ENCODE peak calls at places on chromosomes 7 and 10, in four cellular contexts. N is tibial nerve, J is A549, I is SK-N-SH. C is an unnamed sample.

GRCh38 chr7:68176974-68177373 is 1180.3 kb downstream of the TYW1 start:
- DNase-seq in N (peak), J (peak), I (peak), C (peak)

GRCh38 chr10:106082865-106083264 is 1081.6 kb downstream of the SORCS1 start:
- DNase-seq in N (no peak), J (no peak), I (no peak), C (no peak)

GRCh38 chr7:54985405-54986360 is 33.1 kb upstream of the EGFR start:
- DNase-seq in N (no peak), J (peak), I (no peak), C (no peak)

GRCh38 chr7:137670521-137671064 is 176.2 kb downstream of the DGKI start:
- DNase-seq in N (no peak), J (no peak), I (peak), C (no peak)

GRCh38 chr7:132915652-132916051 is 166.2 kb downstream of the CHCHD3 start:
- DNase-seq in N (no peak), J (no peak), I (no peak), C (no peak)

GRCh38 chr10:121926669-121927360 is 1.0 kb downstream of the ATE1 start:
- DNase-seq in N (no peak), J (peak), I (no peak), C (no peak)

GRCh38 chr10:28996345-28996744 is 292.5 kb upstream of the LYZL1 start:
- DNase-seq in N (no peak), J (no peak), I (no peak), C (no peak)

GRCh38 chr7:37225255-37226012 is 223.2 kb downstream of the ELMO1 start:
- DNase-seq in N (no peak), J (no peak), I (no peak), C (no peak)

GRCh38 chr7:13832346-13832745 is 157.1 kb downstream of the ETV1 start:
- DNase-seq in N (no peak), J (no peak), I (no peak), C (no peak)

DNA sequence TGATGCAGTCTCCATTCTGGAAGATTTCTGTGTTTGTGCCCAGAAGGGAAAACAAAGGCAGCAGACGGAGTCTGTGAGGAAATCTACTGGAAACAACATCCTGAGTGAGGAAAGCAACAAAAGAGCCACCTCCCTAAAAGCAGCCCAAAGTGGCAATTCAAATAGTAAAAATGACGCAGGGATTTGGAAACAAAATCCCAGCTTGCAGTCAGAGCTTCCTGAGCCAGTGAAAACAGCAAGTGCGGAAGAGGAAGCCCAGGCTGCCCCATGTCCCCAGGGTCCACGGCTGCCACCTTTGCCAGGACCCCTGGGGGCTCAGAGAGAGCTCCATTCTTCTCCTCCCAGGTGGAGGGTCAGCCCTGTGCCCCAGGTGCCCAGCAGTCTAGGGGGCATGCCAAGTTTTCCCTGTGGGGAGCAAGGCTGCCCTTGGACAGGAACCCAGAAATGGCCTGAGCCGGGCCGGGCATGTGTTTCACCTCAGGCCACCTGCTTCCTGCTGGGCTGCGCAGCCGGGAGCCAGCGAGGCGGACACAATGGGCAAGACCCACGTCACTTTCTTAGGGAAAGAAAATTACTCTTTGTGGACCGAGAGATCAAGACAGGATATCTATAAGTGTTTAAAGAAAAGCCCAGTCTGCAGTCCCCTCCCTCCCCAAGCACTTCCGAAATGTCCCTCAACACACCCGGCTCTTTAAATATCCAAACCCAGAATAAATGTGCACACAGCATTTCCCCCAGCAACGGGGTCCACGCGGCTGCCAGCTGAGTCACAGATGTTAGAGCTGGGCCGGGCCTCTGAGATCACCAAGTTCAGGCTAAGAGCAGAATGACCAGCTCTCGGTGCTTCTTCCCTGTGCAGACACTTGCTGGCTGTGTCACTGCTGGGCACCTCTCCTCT is 231.1 kb downstream of the ARHGAP12 start:
- DNase-seq in N (peak), J (no peak), I (peak), C (no peak)
- TF ChIP-seq EP300 in N (peak), J (no peak), I (no peak), C (no peak)

GRCh38 chr7:47538846-47539311 is 43.0 kb downstream of the TNS3 start:
- DNase-seq in N (no peak), J (no peak), I (no peak), C (no peak)
- TF ChIP-seq EP300 in N (no peak), J (no peak), I (no peak), C (no peak)

DNA sequence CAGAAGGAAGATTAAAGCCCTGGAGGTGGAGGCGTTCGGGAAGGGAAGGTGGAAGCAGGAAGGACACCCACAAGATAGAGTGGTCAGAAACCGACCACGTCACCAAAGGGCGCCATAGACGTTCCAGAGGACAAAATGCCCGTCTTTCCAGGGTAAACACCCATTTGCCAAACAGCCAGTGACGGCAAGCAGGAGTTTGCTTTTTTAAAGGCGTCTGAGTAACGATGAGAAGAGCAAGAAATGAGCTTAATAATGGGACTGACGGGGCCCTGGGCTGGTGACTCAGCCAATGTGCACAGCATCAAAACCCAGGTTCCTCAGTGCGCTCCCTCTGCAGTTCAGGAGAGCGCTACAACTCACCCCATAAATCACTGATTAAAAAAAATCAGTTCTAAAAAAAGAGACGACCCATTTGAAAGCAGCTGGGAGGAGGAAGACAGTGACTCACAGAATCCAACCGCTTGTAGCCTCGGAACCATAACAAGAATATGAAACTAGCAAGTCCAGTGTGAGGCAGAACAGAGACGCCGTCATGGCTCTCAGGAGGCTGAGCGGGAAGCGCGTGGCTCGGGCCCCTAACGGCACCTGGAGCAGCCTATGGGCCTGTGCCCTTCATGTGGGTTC is 5.9 kb downstream of the DIP2C start:
- DNase-seq in N (no peak), J (peak), I (peak), C (peak)
- TF ChIP-seq EP300 in N (no peak), J (no peak), I (no peak), C (no peak)

DNA sequence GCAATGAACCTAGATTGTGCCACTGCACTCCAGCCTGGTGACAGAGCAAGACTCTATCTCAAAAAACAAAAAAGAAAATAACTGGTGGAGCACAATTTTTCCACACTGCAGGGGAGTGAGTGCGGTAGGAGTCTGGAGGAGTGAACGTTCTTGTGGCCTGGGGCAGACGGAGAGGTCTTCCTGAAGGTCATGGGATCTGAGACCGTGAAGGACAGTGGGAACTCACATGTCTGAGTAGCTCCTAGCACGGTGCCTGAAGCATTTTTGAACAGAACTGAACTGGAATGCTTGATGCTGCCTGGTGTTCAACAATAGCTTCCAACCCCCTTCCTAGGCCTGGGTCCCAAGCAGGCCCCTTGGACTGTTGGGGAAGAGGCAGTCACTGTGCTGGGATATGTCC is 84.3 kb upstream of the PODXL start:
- DNase-seq in N (no peak), J (no peak), I (no peak), C (no peak)
- TF ChIP-seq EP300 in N (no peak), J (no peak), I (no peak), C (no peak)

DNA sequence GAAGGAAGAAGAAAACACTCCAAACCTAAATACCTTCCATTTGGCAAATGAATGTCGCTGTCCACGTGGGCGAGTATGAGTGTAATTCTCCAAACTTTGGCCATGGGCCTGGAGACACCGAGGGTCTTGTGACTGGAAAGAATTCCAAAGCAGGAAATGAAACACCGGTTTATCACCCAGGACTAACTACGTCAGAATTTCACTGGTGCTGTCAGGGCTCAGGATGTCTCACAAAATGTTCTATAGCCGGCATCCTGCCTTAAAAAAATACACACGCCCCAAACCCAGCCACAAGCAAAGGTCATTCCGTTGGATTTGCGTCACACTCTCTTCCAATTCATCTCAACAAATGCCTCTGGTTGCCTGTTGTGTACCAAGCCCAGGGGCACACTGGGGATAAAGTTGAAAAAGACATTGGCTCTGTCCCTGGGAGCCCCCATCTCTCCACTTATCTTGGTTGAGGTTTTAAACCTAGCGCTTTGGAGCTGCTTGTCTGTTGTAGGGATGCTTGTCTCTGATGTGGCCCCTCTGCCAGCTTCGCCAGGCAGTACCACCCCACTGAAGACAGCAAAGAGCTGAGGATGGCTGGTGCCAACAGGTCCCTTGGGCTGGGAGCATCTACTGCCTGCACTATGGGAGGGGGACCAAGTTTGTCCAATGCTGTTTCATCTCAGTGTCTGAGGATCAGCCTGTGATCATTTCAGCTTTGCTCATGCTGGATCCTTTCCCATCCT is 31.2 kb downstream of the GSTO2 start:
- DNase-seq in N (no peak), J (no peak), I (no peak), C (no peak)
- TF ChIP-seq EP300 in N (peak), J (no peak), I (no peak), C (no peak)

GRCh38 chr7:140509789-140510188 is 30.5 kb upstream of the MKRN1 start:
- DNase-seq in N (no peak), J (no peak), I (no peak), C (no peak)
- TF ChIP-seq EP300 in N (no peak), J (no peak), I (no peak), C (no peak)

GRCh38 chr7:115019882-115020605 is 98.2 kb downstream of the MDFIC start:
- DNase-seq in N (no peak), J (no peak), I (no peak), C (no peak)
- TF ChIP-seq EP300 in N (no peak), J (no peak), I (no peak), C (no peak)

DNA sequence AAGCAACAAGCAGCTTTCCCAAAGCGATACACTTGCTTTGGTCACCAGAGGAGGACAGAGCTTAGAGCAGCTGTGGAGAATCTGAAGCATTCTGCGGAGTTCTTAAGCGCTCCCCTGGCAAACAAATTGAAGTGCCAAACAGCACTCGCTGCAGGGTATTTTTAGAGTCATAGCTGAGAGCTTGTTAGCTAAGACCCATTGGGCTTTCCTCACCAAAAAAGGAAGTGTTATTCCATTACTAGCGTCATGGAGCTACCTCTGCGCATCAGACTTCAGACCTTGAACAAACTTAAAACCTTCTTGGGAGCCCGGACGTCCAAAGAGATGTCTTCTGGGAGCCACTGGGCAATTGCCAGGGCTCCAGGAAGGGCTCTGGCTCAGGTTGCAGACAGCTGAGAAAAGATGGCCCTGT is 23.2 kb upstream of the BMPR1A start:
- DNase-seq in N (no peak), J (no peak), I (no peak), C (no peak)
- TF ChIP-seq EP300 in N (no peak), J (no peak), I (no peak), C (no peak)

GRCh38 chr10:133254421-133255120 is 16.9 kb downstream of the VENTX start:
- DNase-seq in N (no peak), J (no peak), I (no peak), C (no peak)
- TF ChIP-seq EP300 in N (no peak), J (no peak), I (no peak), C (no peak)

DNA sequence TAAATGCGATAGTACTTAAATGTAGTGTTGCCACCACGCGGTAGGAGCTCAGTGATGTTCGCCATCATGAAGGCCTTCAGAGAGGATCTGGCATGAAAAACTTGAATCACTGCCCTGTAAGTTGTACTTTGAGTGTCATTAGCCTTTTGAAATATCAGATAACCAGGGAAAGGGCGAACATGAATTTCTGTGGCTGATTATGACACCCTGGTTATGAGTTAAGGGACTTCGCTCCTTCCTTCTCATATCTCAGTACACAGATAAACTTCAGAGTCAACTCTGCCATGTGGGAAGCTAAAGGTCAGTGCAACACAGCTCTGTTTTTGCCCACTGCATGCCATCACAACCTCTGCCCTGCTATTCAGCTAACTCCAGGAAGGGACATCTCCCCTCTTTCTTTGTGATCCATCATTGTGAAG is 8.9 kb upstream of the ACSL5 start:
- DNase-seq in N (no peak), J (no peak), I (no peak), C (no peak)
- TF ChIP-seq EP300 in N (no peak), J (no peak), I (no peak), C (no peak)